ENCODE peak calls at places on chromosomes 7 and 10, in five cellular contexts. One of them, this sample, is unnamed. For H3K79me1, the result is how much of the 10 kb centered on the place peaks cover.

GRCh38 chr10:110408203-110408871 is 89.4 kb upstream of the DUSP5 start:
- DNase-seq in H9: peak
- DNase-seq in IMR-90: no peak
- DNase-seq in mesendoderm: peak
- DNase-seq in mesenchymal stem cell: peak
- DNase-seq in this sample: peak

GRCh38 chr7:155147172-155147571 is 77.0 kb downstream of the HTR5A start:
- DNase-seq in H9: no peak
- DNase-seq in IMR-90: no peak
- DNase-seq in mesendoderm: no peak
- DNase-seq in mesenchymal stem cell: no peak
- DNase-seq in this sample: no peak

GRCh38 chr10:123635745-123636144 is 30.4 kb upstream of the GPR26 start:
- DNase-seq in H9: no peak
- DNase-seq in IMR-90: no peak
- DNase-seq in mesendoderm: peak
- DNase-seq in mesenchymal stem cell: no peak
- DNase-seq in this sample: no peak

GRCh38 chr10:70487824-70488223 is 9.3 kb downstream of the PALD1 start:
- DNase-seq in H9: no peak
- DNase-seq in IMR-90: no peak
- DNase-seq in mesendoderm: no peak
- DNase-seq in mesenchymal stem cell: no peak
- DNase-seq in this sample: no peak

GRCh38 chr7:47956220-47956619 is 8.0 kb upstream of the PKD1L1 start:
- DNase-seq in H9: no peak
- DNase-seq in IMR-90: no peak
- DNase-seq in mesendoderm: peak
- DNase-seq in mesenchymal stem cell: no peak
- DNase-seq in this sample: no peak

GRCh38 chr7:36911788-36912187 is 187.5 kb upstream of the AOAH start:
- DNase-seq in H9: no peak
- DNase-seq in IMR-90: no peak
- DNase-seq in mesendoderm: no peak
- DNase-seq in mesenchymal stem cell: no peak
- DNase-seq in this sample: no peak

GRCh38 chr10:89091501-89091900 is 100.9 kb downstream of the FAS start:
- DNase-seq in H9: no peak
- DNase-seq in IMR-90: peak
- DNase-seq in mesendoderm: no peak
- DNase-seq in mesenchymal stem cell: peak
- DNase-seq in this sample: peak

GRCh38 chr10:76336213-76336963 is 905.0 kb downstream of the LRMDA start:
- DNase-seq in H9: no peak
- DNase-seq in IMR-90: no peak
- DNase-seq in mesendoderm: no peak
- DNase-seq in mesenchymal stem cell: peak
- DNase-seq in this sample: no peak

GRCh38 chr7:29167721-29168120 is 21.4 kb upstream of the CPVL start:
- DNase-seq in H9: no peak
- DNase-seq in IMR-90: no peak
- DNase-seq in mesendoderm: no peak
- DNase-seq in mesenchymal stem cell: no peak
- DNase-seq in this sample: no peak

GRCh38 chr7:70285854-70286253 is 687.6 kb downstream of the AUTS2 start:
- DNase-seq in H9: no peak
- DNase-seq in IMR-90: no peak
- DNase-seq in mesendoderm: no peak
- DNase-seq in mesenchymal stem cell: no peak
- DNase-seq in this sample: no peak

DNA sequence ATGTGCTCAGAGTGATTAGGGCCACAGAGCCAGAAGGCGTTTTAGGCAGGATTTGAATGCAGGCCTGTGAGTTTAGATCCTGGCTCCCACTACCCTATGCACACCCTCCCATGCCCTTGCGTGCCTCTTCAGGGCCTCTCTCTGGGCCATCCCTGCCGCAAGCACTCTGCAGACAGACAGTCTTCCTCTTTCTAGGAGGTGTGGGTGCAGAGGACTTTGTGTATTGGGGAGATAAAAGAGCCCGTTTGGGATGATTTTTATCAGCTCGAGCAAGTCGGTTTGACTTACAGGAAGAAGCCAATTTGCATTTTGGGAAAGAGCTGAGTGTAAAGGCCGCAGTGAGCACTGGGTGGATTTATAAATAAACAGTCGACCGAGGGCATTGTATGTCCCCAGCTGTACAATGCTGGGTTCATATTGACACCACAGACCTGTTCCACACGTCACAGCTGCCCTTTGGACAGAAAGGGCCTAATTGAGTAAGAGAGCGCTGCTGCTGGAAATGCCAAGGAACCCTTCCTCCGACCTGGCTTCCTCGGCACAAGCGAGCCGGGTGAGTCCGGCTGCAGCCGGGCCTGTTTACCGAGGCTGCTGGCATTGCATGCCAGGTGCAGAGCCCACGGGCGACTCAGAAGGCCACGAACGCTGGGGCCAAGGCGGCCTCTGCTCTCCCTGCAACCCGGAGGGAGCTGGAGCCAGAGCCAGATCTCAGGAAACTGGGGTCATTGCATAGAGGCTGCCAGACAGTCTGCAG is 25.1 kb downstream of the ZMIZ1 start:
- DNase-seq in H9: no peak
- DNase-seq in IMR-90: peak
- DNase-seq in mesendoderm: peak
- DNase-seq in mesenchymal stem cell: peak
- DNase-seq in this sample: no peak
- H3K79me1 ChIP-seq in H9: under half
- H3K79me1 ChIP-seq in IMR-90: half or more
- H3K79me1 ChIP-seq in mesendoderm: under half
- H3K79me1 ChIP-seq in mesenchymal stem cell: under half
- H3K79me1 ChIP-seq in this sample: under half

DNA sequence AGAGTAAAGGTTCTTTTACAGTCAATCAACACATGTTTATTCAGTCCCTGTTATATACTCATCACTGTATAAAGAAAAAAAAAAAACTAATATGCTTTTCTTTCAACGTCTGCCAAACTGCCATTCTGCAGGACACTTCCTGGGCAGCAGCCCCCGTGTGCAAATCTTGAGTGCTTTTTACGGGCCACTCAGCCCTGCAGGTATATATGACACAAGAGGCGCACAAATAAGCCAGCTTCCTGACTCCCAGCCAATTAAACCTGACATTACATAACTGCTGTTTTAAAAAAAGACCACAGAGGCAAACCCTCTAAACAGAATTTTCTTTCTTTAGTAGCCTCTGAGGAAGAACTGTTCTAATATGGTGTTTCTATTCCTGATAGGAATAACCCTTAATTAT is 263.0 kb upstream of the NEBL start:
- DNase-seq in H9: no peak
- DNase-seq in IMR-90: no peak
- DNase-seq in mesendoderm: no peak
- DNase-seq in mesenchymal stem cell: no peak
- DNase-seq in this sample: no peak
- H3K4me2 ChIP-seq in H9: no peak
- H3K4me2 ChIP-seq in IMR-90: no peak
- H3K4me2 ChIP-seq in mesendoderm: no peak
- H3K4me2 ChIP-seq in mesenchymal stem cell: no peak
- H3K4me2 ChIP-seq in this sample: no peak

DNA sequence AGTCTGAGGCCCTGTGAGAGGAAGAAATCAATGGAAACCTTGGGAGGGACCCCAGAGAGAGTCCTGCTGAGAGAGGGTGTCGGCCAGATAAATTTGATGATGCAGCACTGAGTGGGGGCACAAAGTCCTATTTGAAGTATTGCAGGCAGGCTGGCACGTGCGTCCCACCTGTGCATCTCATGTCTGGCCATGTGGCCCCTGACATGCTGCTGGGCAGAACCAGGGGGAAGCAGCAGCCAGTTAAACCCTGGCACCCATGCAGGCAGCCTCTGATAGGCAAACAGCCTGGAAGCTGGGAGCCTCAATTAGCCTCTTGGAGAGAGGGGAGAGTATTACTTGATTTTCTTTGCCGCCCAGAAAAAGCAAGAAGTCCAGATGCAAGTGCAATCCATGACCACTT is 180.9 kb downstream of the PLXNA4 start:
- DNase-seq in H9: no peak
- DNase-seq in IMR-90: no peak
- DNase-seq in mesendoderm: no peak
- DNase-seq in mesenchymal stem cell: no peak
- DNase-seq in this sample: no peak
- H3K79me1 ChIP-seq in H9: under half
- H3K79me1 ChIP-seq in IMR-90: under half
- H3K79me1 ChIP-seq in mesendoderm: under half
- H3K79me1 ChIP-seq in mesenchymal stem cell: under half
- H3K79me1 ChIP-seq in this sample: under half

DNA sequence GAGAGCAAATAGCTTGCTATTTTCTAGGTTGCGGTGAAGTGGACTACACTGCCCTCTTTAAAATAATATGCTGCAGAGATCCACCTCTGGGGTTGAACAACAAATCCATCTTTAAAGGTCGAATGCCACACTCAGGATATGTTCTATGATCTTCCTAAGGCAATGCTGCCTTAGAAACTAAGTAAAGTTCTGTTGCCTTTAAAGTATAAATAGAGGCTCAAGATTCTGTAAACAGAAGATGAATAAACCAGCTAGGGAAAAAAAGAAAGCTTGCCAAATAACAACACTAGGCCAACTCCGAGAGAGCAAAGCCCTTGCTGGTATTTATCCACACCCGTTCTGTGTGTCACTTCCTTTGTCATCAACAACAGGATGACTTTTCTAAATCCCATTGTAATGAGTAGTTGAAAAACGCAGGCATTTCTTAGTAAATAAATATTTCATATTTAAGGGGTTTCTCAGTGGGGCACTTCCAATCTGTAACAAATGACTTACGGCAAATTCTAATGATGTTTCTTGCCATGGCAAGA is 330.0 kb upstream of the GLI3 start:
- DNase-seq in H9: no peak
- DNase-seq in IMR-90: no peak
- DNase-seq in mesendoderm: no peak
- DNase-seq in mesenchymal stem cell: peak
- DNase-seq in this sample: no peak
- H3K4me2 ChIP-seq in H9: no peak
- H3K4me2 ChIP-seq in IMR-90: no peak
- H3K4me2 ChIP-seq in mesendoderm: no peak
- H3K4me2 ChIP-seq in mesenchymal stem cell: no peak
- H3K4me2 ChIP-seq in this sample: no peak

DNA sequence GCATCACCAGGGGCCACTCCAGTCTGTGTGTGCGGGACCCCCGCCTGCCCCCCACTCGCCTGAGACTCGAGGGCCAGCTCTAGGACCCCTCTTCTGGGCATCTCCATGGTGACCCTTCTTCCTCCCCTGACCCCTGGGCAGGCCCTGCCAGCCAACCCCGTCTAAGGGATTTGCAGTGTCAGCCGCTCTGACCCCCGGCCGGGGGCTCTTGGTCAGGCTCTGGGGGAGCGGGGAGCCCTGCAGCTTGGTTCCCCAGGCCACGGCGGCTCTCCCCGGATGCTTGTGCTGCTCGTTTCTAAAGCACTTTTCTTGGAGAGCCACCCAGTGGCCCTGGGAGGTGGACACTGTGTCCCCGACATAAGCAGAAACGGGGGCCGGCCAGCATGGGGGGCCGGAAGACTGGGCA is 5.3 kb downstream of the TTYH3 start:
- DNase-seq in H9: no peak
- DNase-seq in IMR-90: no peak
- DNase-seq in mesendoderm: no peak
- DNase-seq in mesenchymal stem cell: no peak
- DNase-seq in this sample: no peak
- H3K79me1 ChIP-seq in H9: under half
- H3K79me1 ChIP-seq in IMR-90: half or more
- H3K79me1 ChIP-seq in mesendoderm: under half
- H3K79me1 ChIP-seq in mesenchymal stem cell: under half
- H3K79me1 ChIP-seq in this sample: under half

DNA sequence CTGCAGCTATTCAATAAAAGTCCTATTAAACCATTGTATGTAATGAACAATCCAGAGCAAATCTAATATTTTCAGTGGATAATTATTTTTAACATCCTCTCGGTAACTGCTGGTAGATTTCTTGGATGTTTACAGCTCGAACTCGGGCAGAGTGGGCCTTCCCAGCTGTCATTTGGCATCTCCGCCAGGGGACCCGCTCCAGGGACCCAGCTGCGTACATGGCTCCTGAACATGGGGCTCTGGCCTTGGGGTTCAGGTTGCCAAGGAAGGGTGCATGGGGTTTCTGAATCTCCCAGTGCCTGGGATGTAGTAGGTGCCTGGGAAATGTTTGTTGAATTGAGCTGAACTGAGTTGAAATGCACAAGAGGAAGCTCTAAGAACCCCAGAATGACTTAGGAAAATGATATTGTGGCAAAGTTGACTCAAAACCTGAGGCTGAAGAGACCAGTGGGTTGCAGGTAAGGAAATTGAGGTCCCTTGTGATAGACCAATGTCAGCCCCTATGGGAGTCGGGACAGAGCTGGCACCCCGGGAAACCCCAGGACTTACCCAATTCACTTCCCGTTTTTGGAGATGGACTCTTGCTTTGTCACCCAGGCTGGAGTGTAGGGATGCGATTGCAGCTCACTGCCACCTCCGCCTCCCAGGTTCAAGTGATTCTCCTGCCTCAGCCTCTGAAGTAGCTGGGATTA is 228.4 kb downstream of the CUX1 start:
- DNase-seq in H9: no peak
- DNase-seq in IMR-90: no peak
- DNase-seq in mesendoderm: no peak
- DNase-seq in mesenchymal stem cell: no peak
- DNase-seq in this sample: peak
- H3K4me2 ChIP-seq in H9: no peak
- H3K4me2 ChIP-seq in IMR-90: peak
- H3K4me2 ChIP-seq in mesendoderm: no peak
- H3K4me2 ChIP-seq in mesenchymal stem cell: no peak
- H3K4me2 ChIP-seq in this sample: no peak

GRCh38 chr10:79102056-79102874 is 33.5 kb downstream of the ZMIZ1 start:
- DNase-seq in H9: no peak
- DNase-seq in IMR-90: peak
- DNase-seq in mesendoderm: peak
- DNase-seq in mesenchymal stem cell: peak
- DNase-seq in this sample: no peak

GRCh38 chr10:79099898-79100448 is 31.2 kb downstream of the ZMIZ1 start:
- DNase-seq in H9: no peak
- DNase-seq in IMR-90: no peak
- DNase-seq in mesendoderm: no peak
- DNase-seq in mesenchymal stem cell: no peak
- DNase-seq in this sample: no peak

GRCh38 chr10:79098596-79099015 is 29.8 kb downstream of the ZMIZ1 start:
- DNase-seq in H9: no peak
- DNase-seq in IMR-90: peak
- DNase-seq in mesendoderm: no peak
- DNase-seq in mesenchymal stem cell: no peak
- DNase-seq in this sample: no peak

GRCh38 chr10:79101560-79101971 is 32.8 kb downstream of the ZMIZ1 start:
- DNase-seq in H9: no peak
- DNase-seq in IMR-90: no peak
- DNase-seq in mesendoderm: no peak
- DNase-seq in mesenchymal stem cell: no peak
- DNase-seq in this sample: no peak

GRCh38 chr10:79100761-79101160 is 32.0 kb downstream of the ZMIZ1 start:
- DNase-seq in H9: no peak
- DNase-seq in IMR-90: no peak
- DNase-seq in mesendoderm: no peak
- DNase-seq in mesenchymal stem cell: no peak
- DNase-seq in this sample: no peak
- H3K79me1 ChIP-seq in H9: under half
- H3K79me1 ChIP-seq in IMR-90: half or more
- H3K79me1 ChIP-seq in mesendoderm: half or more
- H3K79me1 ChIP-seq in mesenchymal stem cell: under half
- H3K79me1 ChIP-seq in this sample: under half

This sample was measured in trophoblast cell.